ENCODE peak calls at places on chromosomes 7 and 10, in six cellular contexts. J is M059J; B is left lobe of liver; Q is NCI-H2081; Y is tibial artery; I is stimulated activated CD4-positive, alpha-beta T cell treated with anti-CD3 and anti-CD28 coated beads, Interleukin-12 subunit alpha, Interleukin-12 subunit beta, amount 100 ng/mL, for 24 hours. U is an unnamed sample.

GRCh38 chr7:45663167-45663921 is 89.2 kb downstream of the ADCY1 start:
- DNase-seq in I (peak; percentile 6), J (no peak), B (peak; percentile 60), Y (peak; percentile 58), Q (no peak), U (peak; percentile 8)

GRCh38 chr10:29987471-29987870 is 71.9 kb downstream of the JCAD start:
- DNase-seq in B (no peak), Q (no peak), I (no peak), J (no peak), Y (no peak), U (no peak)

GRCh38 chr10:1734288-1734687 is 3.0 kb downstream of the ADARB2 start:
- DNase-seq in J (no peak), Y (no peak), I (no peak), Q (no peak), B (no peak), U (no peak)

GRCh38 chr7:111459757-111460280 is 102.5 kb downstream of the IMMP2L start:
- DNase-seq in Q (no peak), B (no peak), I (no peak), Y (no peak), J (no peak), U (no peak)

GRCh38 chr10:114489521-114490310 is 85.4 kb upstream of the AFAP1L2 start:
- DNase-seq in I (no peak), B (no peak), Q (no peak), Y (no peak), J (no peak), U (peak; percentile 63)

GRCh38 chr7:329691-330281 is 39.8 kb downstream of the FOXL3 start:
- DNase-seq in J (no peak), B (no peak), Q (no peak), I (no peak), Y (no peak), U (no peak)

GRCh38 chr7:152464312-152465117 is 28.7 kb upstream of the KMT2C start:
- DNase-seq in J (peak; percentile 62), B (peak; percentile 82), Q (peak; percentile 84), Y (peak; percentile 87), I (peak; percentile 71), U (peak; percentile 43)

GRCh38 chr7:105345725-105346124 is 43.0 kb downstream of the SRPK2 start:
- DNase-seq in J (no peak), I (no peak), Q (no peak), Y (no peak), B (no peak), U (no peak)

GRCh38 chr7:131141443-131141967 is 186.2 kb upstream of the MKLN1 start:
- DNase-seq in Q (no peak), I (no peak), J (no peak), B (no peak), Y (no peak), U (no peak)

GRCh38 chr10:46548781-46549090 is 7.7 kb downstream of the GPRIN2 start:
- DNase-seq in I (no peak), J (no peak), B (no peak), Y (no peak), Q (no peak), U (no peak)

GRCh38 chr7:42611961-42612360 is 299.9 kb downstream of the C7orf25 start:
- DNase-seq in J (peak; percentile 71), B (no peak), Q (no peak), I (no peak), Y (no peak), U (no peak)

GRCh38 chr10:47013469-47014169 is 102.4 kb downstream of the PTPN20 start:
- DNase-seq in Q (no peak), J (no peak), I (no peak), B (no peak), Y (peak; percentile 79), U (no peak)

GRCh38 chr10:92957223-92958010 is 103.2 kb upstream of the CYP26C1 start:
- DNase-seq in I (no peak), Q (no peak), Y (no peak), B (no peak), J (no peak), U (no peak)

GRCh38 chr7:31991846-31992245 is 78.4 kb downstream of the PDE1C start:
- DNase-seq in Y (no peak), I (no peak), B (no peak), Q (no peak), J (peak; percentile 77), U (no peak)

GRCh38 chr7:2210551-2211258 is 22.0 kb downstream of the MAD1L1 start:
- DNase-seq in B (no peak), Y (no peak), Q (no peak), J (no peak), I (no peak), U (no peak)

GRCh38 chr10:130914377-130914776 is 397.1 kb downstream of the TCERG1L start:
- DNase-seq in Q (no peak), B (no peak), Y (no peak), J (no peak), I (no peak), U (no peak)

GRCh38 chr7:14806886-14807285 is 95.7 kb downstream of the DGKB start:
- DNase-seq in B (no peak), Y (no peak), Q (no peak), J (peak; percentile 22), I (no peak), U (no peak)

GRCh38 chr10:1255166-1255565 is 199.0 kb downstream of the WDR37 start:
- DNase-seq in Y (no peak), I (no peak), J (peak; percentile 2), Q (no peak), B (peak; percentile 21), U (no peak)

GRCh38 chr10:104387130-104387888 is 33.7 kb downstream of the CFAP58 start:
- DNase-seq in B (no peak), J (no peak), Q (no peak), I (no peak), Y (no peak), U (no peak)

U was measured in neuronal stem cell.